ENCODE peak calls at places on chromosome 12, in ten cellular contexts. One of them, this sample, is unnamed.
A peak's percentile ranks its signal among the peaks of the same experiment; 100 is the strongest.

GRCh38 chr12:46900734-46901463 is 75.1 kb upstream of the SLC38A4 start:
- DNase-seq in stimulated activated CD8-positive, alpha-beta memory T cell treated with anti-CD3 and anti-CD28 coated beads, Interleukin-15, amount 100 ng/mL, for 48 hours: no peak
- DNase-seq in NCI-H1092 treated with DMSO at 0.1 percent for 48 hours: no peak
- DNase-seq in astrocyte: no peak
- DNase-seq in HuH-7: no peak
- DNase-seq in T-helper 9 cell: no peak
- DNase-seq in activated gamma-delta T cell: no peak
- DNase-seq in astrocyte of the cerebellum: no peak
- DNase-seq in cardiac fibroblast: no peak
- DNase-seq in type B pancreatic cell: no peak
- DNase-seq in this sample: no peak

GRCh38 chr12:31323466-31324115 is 2.4 kb downstream of the SINHCAF start:
- DNase-seq in astrocyte of the cerebellum: no peak
- DNase-seq in HuH-7: peak; percentile 32
- DNase-seq in cardiac fibroblast: peak; percentile 12
- DNase-seq in NCI-H1092 treated with DMSO at 0.1 percent for 48 hours: peak; percentile 69
- DNase-seq in type B pancreatic cell: no peak
- DNase-seq in T-helper 9 cell: peak; percentile 50
- DNase-seq in astrocyte: no peak
- DNase-seq in stimulated activated CD8-positive, alpha-beta memory T cell treated with anti-CD3 and anti-CD28 coated beads, Interleukin-15, amount 100 ng/mL, for 48 hours: peak; percentile 26
- DNase-seq in activated gamma-delta T cell: peak; percentile 45
- DNase-seq in this sample: peak; percentile 92

GRCh38 chr12:56565510-56566101 is 44.0 kb downstream of the RBMS2 start:
- DNase-seq in cardiac fibroblast: peak; percentile 87
- DNase-seq in astrocyte of the cerebellum: no peak
- DNase-seq in activated gamma-delta T cell: no peak
- DNase-seq in NCI-H1092 treated with DMSO at 0.1 percent for 48 hours: no peak
- DNase-seq in stimulated activated CD8-positive, alpha-beta memory T cell treated with anti-CD3 and anti-CD28 coated beads, Interleukin-15, amount 100 ng/mL, for 48 hours: no peak
- DNase-seq in HuH-7: peak; percentile 33
- DNase-seq in astrocyte: peak; percentile 25
- DNase-seq in T-helper 9 cell: no peak
- DNase-seq in type B pancreatic cell: no peak
- DNase-seq in this sample: no peak

GRCh38 chr12:94095618-94096017 is 52.8 kb upstream of the PLXNC1 start:
- DNase-seq in T-helper 9 cell: no peak
- DNase-seq in activated gamma-delta T cell: no peak
- DNase-seq in HuH-7: no peak
- DNase-seq in cardiac fibroblast: no peak
- DNase-seq in astrocyte of the cerebellum: no peak
- DNase-seq in NCI-H1092 treated with DMSO at 0.1 percent for 48 hours: no peak
- DNase-seq in stimulated activated CD8-positive, alpha-beta memory T cell treated with anti-CD3 and anti-CD28 coated beads, Interleukin-15, amount 100 ng/mL, for 48 hours: no peak
- DNase-seq in astrocyte: no peak
- DNase-seq in type B pancreatic cell: no peak
- DNase-seq in this sample: no peak

GRCh38 chr12:39047539-39048078 is 142.2 kb upstream of the CPNE8 start:
- DNase-seq in T-helper 9 cell: no peak
- DNase-seq in activated gamma-delta T cell: no peak
- DNase-seq in HuH-7: no peak
- DNase-seq in cardiac fibroblast: no peak
- DNase-seq in NCI-H1092 treated with DMSO at 0.1 percent for 48 hours: no peak
- DNase-seq in stimulated activated CD8-positive, alpha-beta memory T cell treated with anti-CD3 and anti-CD28 coated beads, Interleukin-15, amount 100 ng/mL, for 48 hours: no peak
- DNase-seq in astrocyte: no peak
- DNase-seq in astrocyte of the cerebellum: no peak
- DNase-seq in type B pancreatic cell: no peak
- DNase-seq in this sample: no peak

GRCh38 chr12:120490284-120490683 is 5.6 kb upstream of the DYNLL1 start:
- DNase-seq in type B pancreatic cell: no peak
- DNase-seq in astrocyte: no peak
- DNase-seq in cardiac fibroblast: no peak
- DNase-seq in astrocyte of the cerebellum: no peak
- DNase-seq in HuH-7: no peak
- DNase-seq in stimulated activated CD8-positive, alpha-beta memory T cell treated with anti-CD3 and anti-CD28 coated beads, Interleukin-15, amount 100 ng/mL, for 48 hours: no peak
- DNase-seq in activated gamma-delta T cell: no peak
- DNase-seq in T-helper 9 cell: no peak
- DNase-seq in NCI-H1092 treated with DMSO at 0.1 percent for 48 hours: no peak
- DNase-seq in this sample: no peak

GRCh38 chr12:118986043-118986442 is 4.7 kb downstream of the SRRM4 start:
- DNase-seq in activated gamma-delta T cell: no peak
- DNase-seq in astrocyte of the cerebellum: no peak
- DNase-seq in T-helper 9 cell: no peak
- DNase-seq in type B pancreatic cell: no peak
- DNase-seq in stimulated activated CD8-positive, alpha-beta memory T cell treated with anti-CD3 and anti-CD28 coated beads, Interleukin-15, amount 100 ng/mL, for 48 hours: no peak
- DNase-seq in NCI-H1092 treated with DMSO at 0.1 percent for 48 hours: peak; percentile 42
- DNase-seq in astrocyte: no peak
- DNase-seq in HuH-7: no peak
- DNase-seq in cardiac fibroblast: no peak
- DNase-seq in this sample: no peak

GRCh38 chr12:1565172-1565571 is 29.2 kb downstream of the FBXL14 start:
- DNase-seq in NCI-H1092 treated with DMSO at 0.1 percent for 48 hours: no peak
- DNase-seq in T-helper 9 cell: no peak
- DNase-seq in astrocyte: no peak
- DNase-seq in astrocyte of the cerebellum: no peak
- DNase-seq in type B pancreatic cell: no peak
- DNase-seq in stimulated activated CD8-positive, alpha-beta memory T cell treated with anti-CD3 and anti-CD28 coated beads, Interleukin-15, amount 100 ng/mL, for 48 hours: no peak
- DNase-seq in cardiac fibroblast: no peak
- DNase-seq in activated gamma-delta T cell: no peak
- DNase-seq in HuH-7: no peak
- DNase-seq in this sample: no peak

GRCh38 chr12:88801227-88802225 is 221.3 kb upstream of the KITLG start:
- DNase-seq in NCI-H1092 treated with DMSO at 0.1 percent for 48 hours: no peak
- DNase-seq in astrocyte of the cerebellum: no peak
- DNase-seq in HuH-7: no peak
- DNase-seq in cardiac fibroblast: no peak
- DNase-seq in stimulated activated CD8-positive, alpha-beta memory T cell treated with anti-CD3 and anti-CD28 coated beads, Interleukin-15, amount 100 ng/mL, for 48 hours: no peak
- DNase-seq in activated gamma-delta T cell: no peak
- DNase-seq in T-helper 9 cell: no peak
- DNase-seq in astrocyte: no peak
- DNase-seq in type B pancreatic cell: no peak
- DNase-seq in this sample: no peak

GRCh38 chr12:13982010-13982409 is 608 bp upstream of the GRIN2B start:
- DNase-seq in astrocyte: no peak
- DNase-seq in stimulated activated CD8-positive, alpha-beta memory T cell treated with anti-CD3 and anti-CD28 coated beads, Interleukin-15, amount 100 ng/mL, for 48 hours: no peak
- DNase-seq in NCI-H1092 treated with DMSO at 0.1 percent for 48 hours: no peak
- DNase-seq in activated gamma-delta T cell: no peak
- DNase-seq in type B pancreatic cell: no peak
- DNase-seq in HuH-7: no peak
- DNase-seq in T-helper 9 cell: no peak
- DNase-seq in astrocyte of the cerebellum: no peak
- DNase-seq in cardiac fibroblast: no peak
- DNase-seq in this sample: no peak

GRCh38 chr12:28876423-28876822 is 272.7 kb upstream of the FAR2 start:
- DNase-seq in stimulated activated CD8-positive, alpha-beta memory T cell treated with anti-CD3 and anti-CD28 coated beads, Interleukin-15, amount 100 ng/mL, for 48 hours: no peak
- DNase-seq in T-helper 9 cell: no peak
- DNase-seq in activated gamma-delta T cell: no peak
- DNase-seq in astrocyte: no peak
- DNase-seq in cardiac fibroblast: no peak
- DNase-seq in NCI-H1092 treated with DMSO at 0.1 percent for 48 hours: no peak
- DNase-seq in type B pancreatic cell: no peak
- DNase-seq in HuH-7: no peak
- DNase-seq in astrocyte of the cerebellum: no peak
- DNase-seq in this sample: no peak

GRCh38 chr12:46269429-46270241 is 792 bp upstream of the SLC38A1 start:
- DNase-seq in stimulated activated CD8-positive, alpha-beta memory T cell treated with anti-CD3 and anti-CD28 coated beads, Interleukin-15, amount 100 ng/mL, for 48 hours: peak; percentile 66
- DNase-seq in astrocyte of the cerebellum: no peak
- DNase-seq in cardiac fibroblast: no peak
- DNase-seq in astrocyte: peak; percentile 20
- DNase-seq in T-helper 9 cell: peak; percentile 34
- DNase-seq in HuH-7: peak; percentile 62
- DNase-seq in type B pancreatic cell: no peak
- DNase-seq in activated gamma-delta T cell: no peak
- DNase-seq in NCI-H1092 treated with DMSO at 0.1 percent for 48 hours: no peak
- DNase-seq in this sample: no peak

GRCh38 chr12:4001869-4002268 is 128.7 kb upstream of the PARP11 start:
- DNase-seq in astrocyte of the cerebellum: no peak
- DNase-seq in T-helper 9 cell: no peak
- DNase-seq in NCI-H1092 treated with DMSO at 0.1 percent for 48 hours: no peak
- DNase-seq in stimulated activated CD8-positive, alpha-beta memory T cell treated with anti-CD3 and anti-CD28 coated beads, Interleukin-15, amount 100 ng/mL, for 48 hours: no peak
- DNase-seq in HuH-7: no peak
- DNase-seq in type B pancreatic cell: no peak
- DNase-seq in cardiac fibroblast: no peak
- DNase-seq in astrocyte: no peak
- DNase-seq in activated gamma-delta T cell: no peak
- DNase-seq in this sample: no peak

GRCh38 chr12:131057211-131057721 is 103.6 kb downstream of the ADGRD1 start:
- DNase-seq in type B pancreatic cell: no peak
- DNase-seq in astrocyte of the cerebellum: no peak
- DNase-seq in cardiac fibroblast: no peak
- DNase-seq in T-helper 9 cell: no peak
- DNase-seq in astrocyte: no peak
- DNase-seq in HuH-7: no peak
- DNase-seq in activated gamma-delta T cell: no peak
- DNase-seq in stimulated activated CD8-positive, alpha-beta memory T cell treated with anti-CD3 and anti-CD28 coated beads, Interleukin-15, amount 100 ng/mL, for 48 hours: no peak
- DNase-seq in NCI-H1092 treated with DMSO at 0.1 percent for 48 hours: no peak
- DNase-seq in this sample: no peak

GRCh38 chr12:53217930-53218307 is 10.9 kb upstream of the ITGB7 start:
- DNase-seq in astrocyte: no peak
- DNase-seq in HuH-7: no peak
- DNase-seq in stimulated activated CD8-positive, alpha-beta memory T cell treated with anti-CD3 and anti-CD28 coated beads, Interleukin-15, amount 100 ng/mL, for 48 hours: no peak
- DNase-seq in astrocyte of the cerebellum: no peak
- DNase-seq in cardiac fibroblast: peak; percentile 27
- DNase-seq in type B pancreatic cell: no peak
- DNase-seq in NCI-H1092 treated with DMSO at 0.1 percent for 48 hours: no peak
- DNase-seq in activated gamma-delta T cell: no peak
- DNase-seq in T-helper 9 cell: no peak
- DNase-seq in this sample: no peak

GRCh38 chr12:29710104-29710503 is 73.6 kb downstream of the TMTC1 start:
- DNase-seq in HuH-7: no peak
- DNase-seq in type B pancreatic cell: no peak
- DNase-seq in astrocyte of the cerebellum: no peak
- DNase-seq in cardiac fibroblast: no peak
- DNase-seq in stimulated activated CD8-positive, alpha-beta memory T cell treated with anti-CD3 and anti-CD28 coated beads, Interleukin-15, amount 100 ng/mL, for 48 hours: no peak
- DNase-seq in astrocyte: peak; percentile 7
- DNase-seq in NCI-H1092 treated with DMSO at 0.1 percent for 48 hours: peak; percentile 89
- DNase-seq in activated gamma-delta T cell: no peak
- DNase-seq in T-helper 9 cell: no peak
- DNase-seq in this sample: no peak

GRCh38 chr12:121128908-121129704 is 3.6 kb upstream of the P2RX7 start:
- DNase-seq in astrocyte of the cerebellum: no peak
- DNase-seq in activated gamma-delta T cell: no peak
- DNase-seq in type B pancreatic cell: no peak
- DNase-seq in cardiac fibroblast: peak; percentile 45
- DNase-seq in T-helper 9 cell: peak; percentile 61
- DNase-seq in HuH-7: no peak
- DNase-seq in astrocyte: no peak
- DNase-seq in NCI-H1092 treated with DMSO at 0.1 percent for 48 hours: no peak
- DNase-seq in stimulated activated CD8-positive, alpha-beta memory T cell treated with anti-CD3 and anti-CD28 coated beads, Interleukin-15, amount 100 ng/mL, for 48 hours: peak; percentile 78
- DNase-seq in this sample: peak; percentile 93

GRCh38 chr12:51836012-51836832 is 12.3 kb downstream of the FIGNL2 start:
- DNase-seq in stimulated activated CD8-positive, alpha-beta memory T cell treated with anti-CD3 and anti-CD28 coated beads, Interleukin-15, amount 100 ng/mL, for 48 hours: no peak
- DNase-seq in type B pancreatic cell: no peak
- DNase-seq in activated gamma-delta T cell: no peak
- DNase-seq in T-helper 9 cell: no peak
- DNase-seq in astrocyte of the cerebellum: no peak
- DNase-seq in NCI-H1092 treated with DMSO at 0.1 percent for 48 hours: no peak
- DNase-seq in cardiac fibroblast: no peak
- DNase-seq in HuH-7: no peak
- DNase-seq in astrocyte: no peak
- DNase-seq in this sample: no peak

GRCh38 chr12:78119351-78119918 is 288.7 kb downstream of the NAV3 start:
- DNase-seq in type B pancreatic cell: no peak
- DNase-seq in activated gamma-delta T cell: no peak
- DNase-seq in T-helper 9 cell: no peak
- DNase-seq in stimulated activated CD8-positive, alpha-beta memory T cell treated with anti-CD3 and anti-CD28 coated beads, Interleukin-15, amount 100 ng/mL, for 48 hours: no peak
- DNase-seq in HuH-7: no peak
- DNase-seq in cardiac fibroblast: no peak
- DNase-seq in astrocyte: no peak
- DNase-seq in astrocyte of the cerebellum: no peak
- DNase-seq in NCI-H1092 treated with DMSO at 0.1 percent for 48 hours: no peak
- DNase-seq in this sample: no peak

GRCh38 chr12:88896958-88897357 is 316.7 kb upstream of the KITLG start:
- DNase-seq in astrocyte of the cerebellum: no peak
- DNase-seq in activated gamma-delta T cell: no peak
- DNase-seq in cardiac fibroblast: peak; percentile 45
- DNase-seq in NCI-H1092 treated with DMSO at 0.1 percent for 48 hours: no peak
- DNase-seq in type B pancreatic cell: no peak
- DNase-seq in HuH-7: no peak
- DNase-seq in T-helper 9 cell: no peak
- DNase-seq in stimulated activated CD8-positive, alpha-beta memory T cell treated with anti-CD3 and anti-CD28 coated beads, Interleukin-15, amount 100 ng/mL, for 48 hours: no peak
- DNase-seq in astrocyte: peak; percentile 67
- DNase-seq in this sample: no peak

GRCh38 chr12:110149104-110149660 is 25.0 kb downstream of the IFT81 start:
- DNase-seq in stimulated activated CD8-positive, alpha-beta memory T cell treated with anti-CD3 and anti-CD28 coated beads, Interleukin-15, amount 100 ng/mL, for 48 hours: no peak
- DNase-seq in HuH-7: no peak
- DNase-seq in type B pancreatic cell: no peak
- DNase-seq in astrocyte of the cerebellum: no peak
- DNase-seq in NCI-H1092 treated with DMSO at 0.1 percent for 48 hours: no peak
- DNase-seq in cardiac fibroblast: no peak
- DNase-seq in T-helper 9 cell: no peak
- DNase-seq in astrocyte: no peak
- DNase-seq in activated gamma-delta T cell: no peak
- DNase-seq in this sample: no peak

GRCh38 chr12:123912415-123913385 is 59.9 kb downstream of the CCDC92 start:
- DNase-seq in type B pancreatic cell: no peak
- DNase-seq in activated gamma-delta T cell: no peak
- DNase-seq in HuH-7: peak; percentile 29
- DNase-seq in stimulated activated CD8-positive, alpha-beta memory T cell treated with anti-CD3 and anti-CD28 coated beads, Interleukin-15, amount 100 ng/mL, for 48 hours: no peak
- DNase-seq in T-helper 9 cell: no peak
- DNase-seq in NCI-H1092 treated with DMSO at 0.1 percent for 48 hours: peak; percentile 49
- DNase-seq in astrocyte of the cerebellum: no peak
- DNase-seq in astrocyte: no peak
- DNase-seq in cardiac fibroblast: no peak
- DNase-seq in this sample: no peak

GRCh38 chr12:20220339-20220738 is 148.0 kb upstream of the PDE3A start:
- DNase-seq in T-helper 9 cell: no peak
- DNase-seq in cardiac fibroblast: peak; percentile 80
- DNase-seq in type B pancreatic cell: no peak
- DNase-seq in astrocyte of the cerebellum: peak; percentile 40
- DNase-seq in NCI-H1092 treated with DMSO at 0.1 percent for 48 hours: peak; percentile 5
- DNase-seq in stimulated activated CD8-positive, alpha-beta memory T cell treated with anti-CD3 and anti-CD28 coated beads, Interleukin-15, amount 100 ng/mL, for 48 hours: no peak
- DNase-seq in HuH-7: peak; percentile 19
- DNase-seq in activated gamma-delta T cell: no peak
- DNase-seq in astrocyte: peak; percentile 31
- DNase-seq in this sample: no peak

This sample was measured in esophagus muscularis mucosa.